ENCODE peak calls at places on chromosomes 4 and X, in eight cellular contexts. V, T, R, B, W, K, Z and J are unnamed samples.

GRCh38 chrX:103254171-103254824 is 657 bp downstream of the TCEAL8 start:
- DNase-seq in V (peak; percentile 1), T (peak; percentile 38), R (peak; percentile 49), B (peak; percentile 77), W (peak; percentile 17), K (no peak), Z (peak; percentile 33), J (peak; percentile 21)

GRCh38 chrX:1545776-1546408 is 8.9 kb upstream of the P2RY8 start:
- DNase-seq in V (no peak), T (no peak), R (no peak), B (no peak), W (no peak), K (no peak), Z (no peak), J (no peak)

GRCh38 chr4:141074098-141074878 is 59.0 kb downstream of the RNF150 start:
- DNase-seq in V (no peak), T (no peak), R (peak; percentile 77), B (no peak), W (no peak), K (no peak), Z (no peak), J (no peak)

GRCh38 chrX:121322159-121322558 is 274.7 kb downstream of the GLUD2 start:
- DNase-seq in V (no peak), T (no peak), R (no peak), B (no peak), W (no peak), K (no peak), Z (peak; percentile 7), J (no peak)

GRCh38 chrX:29690061-29690460 is 525.3 kb upstream of the MAGEB2 start:
- DNase-seq in V (no peak), T (no peak), R (peak; percentile 6), B (no peak), W (no peak), K (no peak), Z (peak; percentile 53), J (no peak)

GRCh38 chr4:81491943-81492342 is 20.2 kb upstream of the RASGEF1B start:
- DNase-seq in V (no peak), T (no peak), R (no peak), B (no peak), W (no peak), K (peak; percentile 35), Z (no peak), J (no peak)

GRCh38 chr4:103052779-103053178 is 23.8 kb downstream of the SLC9B2 start:
- DNase-seq in V (no peak), T (no peak), R (no peak), B (no peak), W (no peak), K (no peak), Z (peak; percentile 6), J (no peak)

GRCh38 chrX:68571292-68572256 is 72.7 kb downstream of the YIPF6 start:
- DNase-seq in V (no peak), T (no peak), R (peak; percentile 77), B (no peak), W (no peak), K (no peak), Z (peak; percentile 89), J (peak; percentile 31)

GRCh38 chr4:173319696-173320095 is 14.5 kb downstream of the HMGB2 start:
- DNase-seq in V (no peak), T (no peak), R (no peak), B (no peak), W (no peak), K (no peak), Z (peak; percentile 19), J (no peak)

GRCh38 chr4:116478343-116478742 is 607.0 kb downstream of the TRAM1L1 start:
- DNase-seq in V (no peak), T (no peak), R (no peak), B (no peak), W (no peak), K (no peak), Z (no peak), J (no peak)

GRCh38 chrX:30283456-30284200 is 25.6 kb downstream of the NR0B1 start:
- DNase-seq in V (no peak), T (no peak), R (peak; percentile 77), B (no peak), W (no peak), K (no peak), Z (peak; percentile 95), J (peak; percentile 93)

GRCh38 chr4:108115168-108115526 is 53.6 kb downstream of the LEF1 start:
- DNase-seq in V (no peak), T (no peak), R (no peak), B (no peak), W (no peak), K (no peak), Z (no peak), J (no peak)

GRCh38 chr4:80322716-80323115 is 12.8 kb upstream of the CFAP299 start:
- DNase-seq in V (no peak), T (no peak), R (peak; percentile 47), B (peak; percentile 8), W (no peak), K (no peak), Z (peak; percentile 63), J (no peak)